ENCODE peak calls at places on chromosomes 2 and 18, in seven cellular contexts. C, F, S, H, N, O and J are unnamed samples.

GRCh38 chr2:226792155-226792871 is 7.3 kb downstream of the IRS1 start:
- DNase-seq in C (no peak), S (peak; percentile 44), N (no peak), H (no peak), F (no peak), O (no peak), J (no peak)

GRCh38 chr2:128809256-128809636 is 490.6 kb upstream of the HS6ST1 start:
- DNase-seq in S (no peak), N (no peak), C (no peak), O (no peak), F (peak; percentile 18), H (no peak), J (no peak)

GRCh38 chr2:65589667-65590066 is 157.3 kb upstream of the SPRED2 start:
- DNase-seq in H (no peak), S (no peak), F (no peak), C (no peak), O (no peak), N (no peak), J (no peak)

GRCh38 chr2:113276216-113276905 is 2.4 kb downstream of the PAX8 start:
- DNase-seq in F (no peak), H (no peak), O (no peak), S (no peak), C (no peak), N (no peak), J (no peak)

GRCh38 chr2:127770973-127771735 is 39.8 kb downstream of the WDR33 start:
- DNase-seq in C (peak; percentile 81), S (no peak), H (no peak), O (peak; percentile 90), F (peak; percentile 78), N (no peak), J (no peak)

GRCh38 chr2:26704441-26704977 is 12.0 kb downstream of the KCNK3 start:
- DNase-seq in N (no peak), C (peak; percentile 78), S (no peak), H (no peak), O (peak; percentile 55), F (peak; percentile 48), J (no peak)

GRCh38 chr2:232988444-232988843 is 24.6 kb downstream of the NGEF start:
- DNase-seq in S (no peak), O (peak; percentile 87), F (peak; percentile 97), C (peak; percentile 98), H (no peak), N (no peak), J (no peak)

GRCh38 chr2:71779306-71779855 is 326.0 kb downstream of the DYSF start:
- DNase-seq in F (no peak), S (no peak), O (peak; percentile 81), C (no peak), N (no peak), H (no peak), J (no peak)

GRCh38 chr18:8966819-8967218 is 135.7 kb upstream of the NDUFV2 start:
- DNase-seq in F (no peak), O (no peak), H (no peak), N (no peak), C (no peak), S (no peak), J (no peak)

GRCh38 chr2:164609790-164610189 is 11.5 kb downstream of the GRB14 start:
- DNase-seq in S (no peak), N (no peak), F (no peak), H (no peak), C (no peak), O (no peak), J (no peak)

GRCh38 chr2:66017763-66018162 is 417.2 kb upstream of the MEIS1 start:
- DNase-seq in O (no peak), S (no peak), C (no peak), H (no peak), N (no peak), F (no peak), J (no peak)

GRCh38 chr2:102256281-102256680 is 55.1 kb upstream of the IL1RL1 start:
- DNase-seq in S (no peak), H (no peak), F (no peak), O (no peak), N (no peak), C (no peak), J (no peak)

GRCh38 chr18:50356036-50356945 is 18.6 kb upstream of the SKA1 start:
- DNase-seq in N (no peak), F (no peak), C (peak; percentile 37), S (peak; percentile 64), H (no peak), O (peak; percentile 25), J (no peak)

GRCh38 chr2:126200538-126200937 is 455.4 kb upstream of the GYPC start:
- DNase-seq in C (no peak), H (no peak), S (no peak), O (no peak), F (no peak), N (no peak), J (no peak)

GRCh38 chr2:114089636-114090325 is 199.9 kb downstream of the ACTR3 start:
- DNase-seq in O (no peak), C (peak; percentile 1), N (no peak), S (no peak), F (no peak), H (no peak), J (no peak)

GRCh38 chr2:47295133-47295980 is 107.6 kb upstream of the MSH2 start:
- DNase-seq in O (no peak), F (no peak), C (no peak), S (no peak), H (no peak), N (no peak), J (no peak)

GRCh38 chr18:33781429-33781828 is 203.4 kb downstream of the ASXL3 start:
- DNase-seq in N (no peak), C (no peak), S (no peak), F (no peak), H (no peak), O (no peak), J (no peak)

GRCh38 chr2:239554761-239555565 is 154.1 kb upstream of the HDAC4 start:
- DNase-seq in C (no peak), H (no peak), N (no peak), F (no peak), O (no peak), S (no peak), J (no peak)

GRCh38 chr2:25161055-25161781 is 7.2 kb downstream of the POMC start:
- DNase-seq in F (no peak), H (no peak), C (no peak), N (peak; percentile 84), O (peak; percentile 40), S (no peak), J (no peak)